ENCODE peak calls at places on chromosomes 1 and 21, in ten cellular contexts. T, D, R, Z, S, H, K, L, Y and O are unnamed samples.

GRCh38 chr21:45447821-45448220 is 42.9 kb downstream of the COL18A1 start:
- DNase-seq in Y (no peak), H (peak; percentile 49), K (no peak), L (peak; percentile 29), Z (no peak), T (no peak), R (no peak), S (no peak), D (no peak), O (peak; percentile 33)

GRCh38 chr1:21706151-21706835 is 37.1 kb upstream of the RAP1GAP start:
- DNase-seq in D (no peak), L (no peak), H (no peak), Z (no peak), T (no peak), Y (peak; percentile 31), R (no peak), S (peak; percentile 9), K (no peak), O (no peak)

GRCh38 chr1:36366091-36366661 is 19.5 kb downstream of the STK40 start:
- DNase-seq in R (no peak), T (peak; percentile 91), K (no peak), D (no peak), Z (no peak), Y (peak; percentile 57), H (no peak), S (peak; percentile 38), L (no peak), O (no peak)

GRCh38 chr1:77400781-77401180 is 119.0 kb downstream of the AK5 start:
- DNase-seq in Y (no peak), Z (no peak), S (no peak), K (no peak), D (no peak), R (no peak), L (no peak), H (no peak), T (no peak), O (no peak)

GRCh38 chr1:53517821-53518352 is 58.7 kb downstream of the DMRTB1 start:
- DNase-seq in K (no peak), S (no peak), L (no peak), T (no peak), Y (no peak), D (no peak), R (no peak), H (no peak), Z (no peak), O (no peak)

GRCh38 chr1:24294228-24294672 is 24.9 kb upstream of the GRHL3 start:
- DNase-seq in Y (no peak), L (peak; percentile 98), S (peak; percentile 60), T (no peak), K (no peak), D (no peak), R (no peak), Z (peak; percentile 93), H (no peak), O (peak; percentile 86)

GRCh38 chr21:25283720-25284119 is 323.6 kb downstream of the MRPL39 start:
- DNase-seq in Z (no peak), K (no peak), T (no peak), H (no peak), Y (peak; percentile 4), L (peak; percentile 62), R (no peak), D (no peak), S (peak; percentile 54), O (no peak)

GRCh38 chr1:9881838-9882249 is 28.2 kb downstream of the CTNNBIP1 start:
- DNase-seq in K (no peak), T (no peak), Z (peak; percentile 72), S (no peak), H (no peak), Y (no peak), D (no peak), R (no peak), L (peak; percentile 92), O (peak; percentile 84)

GRCh38 chr21:38448619-38449186 is 49.6 kb downstream of the ERG start:
- DNase-seq in S (no peak), Z (no peak), Y (peak; percentile 40), R (no peak), K (no peak), H (no peak), T (no peak), D (no peak), L (no peak), O (no peak)

GRCh38 chr1:206824327-206824726 is 41.1 kb upstream of the IL20 start:
- DNase-seq in D (no peak), T (no peak), Z (no peak), H (no peak), R (no peak), L (no peak), K (no peak), Y (no peak), S (no peak), O (no peak)

GRCh38 chr1:9245661-9246060 is 11.1 kb downstream of the H6PD start:
- DNase-seq in Y (no peak), H (no peak), L (no peak), Z (no peak), S (no peak), T (peak; percentile 55), K (no peak), D (no peak), R (no peak), O (no peak)

GRCh38 chr1:45359882-45360513 is 19.8 kb upstream of the MUTYH start:
- DNase-seq in R (no peak), L (peak; percentile 78), Z (peak; percentile 49), T (no peak), S (peak; percentile 82), Y (no peak), K (peak; percentile 33), H (no peak), D (no peak), O (peak; percentile 37)

GRCh38 chr1:53373246-53373645 is 45.4 kb upstream of the LRP8 start:
- DNase-seq in T (peak; percentile 35), K (no peak), L (no peak), Y (no peak), R (peak; percentile 6), D (no peak), H (peak; percentile 48), S (no peak), Z (no peak), O (no peak)

GRCh38 chr1:226162898-226163297 is 23.6 kb downstream of the ACBD3 start:
- DNase-seq in Z (no peak), T (no peak), D (no peak), L (no peak), H (no peak), Y (no peak), K (no peak), S (no peak), R (no peak), O (no peak)

GRCh38 chr1:89723863-89724262 is 90.9 kb downstream of the LRRC8C start:
- DNase-seq in S (no peak), K (peak; percentile 38), H (no peak), L (no peak), D (peak; percentile 4), R (no peak), T (no peak), Y (no peak), Z (no peak), O (peak; percentile 73)

GRCh38 chr1:234730542-234731370 is 120.8 kb upstream of the IRF2BP2 start:
- DNase-seq in L (no peak), T (no peak), D (no peak), H (no peak), R (no peak), Y (no peak), S (no peak), Z (no peak), K (no peak), O (no peak)

GRCh38 chr1:234554157-234554477 is 55.9 kb downstream of the IRF2BP2 start:
- DNase-seq in Z (no peak), L (no peak), H (no peak), D (no peak), R (peak; percentile 36), K (no peak), T (no peak), Y (no peak), S (no peak), O (no peak)

GRCh38 chr1:40003156-40004093 is 37.1 kb upstream of the CAP1 start:
- DNase-seq in T (no peak), H (no peak), K (no peak), L (no peak), R (no peak), S (no peak), Z (no peak), D (no peak), Y (no peak), O (no peak)

GRCh38 chr1:154186852-154187501 is 4.9 kb downstream of the TPM3 start:
- DNase-seq in T (no peak), Y (no peak), K (no peak), L (no peak), D (no peak), H (no peak), S (peak; percentile 24), R (no peak), Z (no peak), O (no peak)
- H3K36me3 ChIP-seq in T (no peaks in the 10 kb centered on the region), Y (no peaks in the 10 kb centered on the region), K (no peaks in the 10 kb centered on the region), L (no peaks in the 10 kb centered on the region), D (no peaks in the 10 kb centered on the region), H (no peaks in the 10 kb centered on the region), S (no peaks in the 10 kb centered on the region), R (no peaks in the 10 kb centered on the region), Z (no peaks in the 10 kb centered on the region), O (peaks cover 9% of the 10 kb centered on the region)

GRCh38 chr1:2910211-2910610 is 108.7 kb upstream of the TTC34 start:
- DNase-seq in S (no peak), Z (no peak), Y (no peak), T (no peak), R (no peak), H (no peak), D (no peak), K (no peak), L (no peak), O (no peak)
- H3K9me3 ChIP-seq in S (no peaks in the 10 kb centered on the region), Z (no peaks in the 10 kb centered on the region), Y (no peaks in the 10 kb centered on the region), T (no peaks in the 10 kb centered on the region), R (no peaks in the 10 kb centered on the region), H (no peaks in the 10 kb centered on the region), D (no peaks in the 10 kb centered on the region), K (no peaks in the 10 kb centered on the region), L (no peaks in the 10 kb centered on the region), O (no peaks in the 10 kb centered on the region)

DNA sequence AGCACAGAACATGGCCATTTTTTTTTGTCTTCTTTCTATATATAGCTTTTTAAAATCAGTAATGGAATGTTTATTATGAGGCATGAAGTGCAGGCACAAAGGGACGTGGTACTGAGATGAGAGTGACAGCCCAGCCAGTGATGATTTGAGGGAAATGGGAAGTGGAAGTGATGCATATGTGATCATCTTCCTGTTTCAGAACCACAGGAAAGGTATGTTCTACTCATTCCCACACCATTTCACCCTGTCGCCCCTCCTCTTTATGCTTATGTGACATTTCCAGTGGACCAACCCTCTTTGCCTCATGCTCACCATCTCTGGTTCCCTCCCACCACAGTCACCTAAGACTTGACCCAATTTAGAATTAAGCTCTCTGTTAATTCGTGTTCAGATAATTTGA is 24.3 kb downstream of the PTGS2 start:
- DNase-seq in D (no peak), T (no peak), K (no peak), H (no peak), Z (no peak), S (no peak), L (peak; percentile 4), Y (no peak), R (no peak), O (no peak)
- H3K36me3 ChIP-seq in D (no peaks in the 10 kb centered on the region), T (no peaks in the 10 kb centered on the region), K (no peaks in the 10 kb centered on the region), H (no peaks in the 10 kb centered on the region), Z (no peaks in the 10 kb centered on the region), S (no peaks in the 10 kb centered on the region), L (no peaks in the 10 kb centered on the region), Y (no peaks in the 10 kb centered on the region), R (no peaks in the 10 kb centered on the region), O (no peaks in the 10 kb centered on the region)

DNA sequence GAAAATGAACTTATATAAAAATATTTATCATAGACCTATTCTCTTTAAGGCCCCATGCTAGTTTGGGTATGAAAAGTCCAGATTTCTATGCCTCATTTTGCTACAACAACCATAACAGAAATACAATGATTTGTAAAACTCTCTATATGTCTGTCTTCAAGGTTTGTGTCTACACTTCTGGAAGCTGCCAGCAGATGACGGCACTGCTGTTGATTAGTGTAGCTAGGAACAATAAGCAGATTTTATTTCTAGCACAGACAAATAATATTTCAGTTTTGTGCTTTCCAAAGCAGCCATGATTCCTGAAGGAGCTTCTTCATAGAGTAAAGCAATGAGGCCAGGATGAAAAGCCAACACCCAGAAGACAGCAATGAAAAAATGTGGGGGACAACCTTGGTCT is 779.6 kb upstream of the ADGRL2 start:
- DNase-seq in K (no peak), H (no peak), T (no peak), D (no peak), R (no peak), L (no peak), S (no peak), Z (no peak), Y (no peak), O (no peak)
- H3K9me3 ChIP-seq in K (no peaks in the 10 kb centered on the region), H (no peaks in the 10 kb centered on the region), T (no peaks in the 10 kb centered on the region), D (no peaks in the 10 kb centered on the region), R (no peaks in the 10 kb centered on the region), L (no peaks in the 10 kb centered on the region), S (no peaks in the 10 kb centered on the region), Z (no peaks in the 10 kb centered on the region), Y (peaks cover 2% of the 10 kb centered on the region), O (peaks cover 2% of the 10 kb centered on the region)